ENCODE peak calls at places on chromosome X, in six cellular contexts. S is T-helper 22 cell; R is stimulated activated CD8-positive, alpha-beta memory T cell treated with anti-CD3 and anti-CD28 coated beads, Interleukin-15, amount 100 ng/mL, for 4 hours; V is left cardiac atrium; B is T-helper 1 cell; P is right lobe of liver. A is an unnamed sample.

GRCh38 chrX:108557594-108557993 is 118.0 kb downstream of the COL4A5 start:
- DNase-seq in R (no peak), B (no peak), V (no peak), S (no peak), P (no peak), A (no peak)

GRCh38 chrX:17635231-17635630 is 102.1 kb upstream of the SCML1 start:
- DNase-seq in P (no peak), R (no peak), B (no peak), S (no peak), V (no peak), A (no peak)

GRCh38 chrX:114580336-114580735 is 3.5 kb upstream of the HTR2C start:
- DNase-seq in B (no peak), R (no peak), P (no peak), S (no peak), V (no peak), A (no peak)

GRCh38 chrX:150655713-150656266 is 37.4 kb upstream of the MTMR1 start:
- DNase-seq in V (no peak), B (no peak), S (no peak), P (no peak), R (no peak), A (no peak)

GRCh38 chrX:81564851-81565250 is 362.9 kb downstream of the SH3BGRL start:
- DNase-seq in P (no peak), S (no peak), B (no peak), V (no peak), R (no peak), A (no peak)

GRCh38 chrX:140141444-140142029 is 176.2 kb upstream of the CXorf66 start:
- DNase-seq in V (no peak), P (no peak), R (no peak), S (no peak), B (no peak), A (peak; percentile 2)

GRCh38 chrX:101410461-101410860 is 2.4 kb downstream of the HNRNPH2 start:
- DNase-seq in P (no peak), B (no peak), R (no peak), S (no peak), V (no peak), A (no peak)

GRCh38 chrX:12319012-12319519 is 180.8 kb downstream of the FRMPD4 start:
- DNase-seq in P (no peak), B (no peak), R (no peak), V (no peak), S (no peak), A (no peak)

GRCh38 chrX:9117851-9118250 is 83.9 kb upstream of the FAM9B start:
- DNase-seq in P (no peak), V (no peak), R (no peak), B (no peak), S (no peak), A (no peak)

GRCh38 chrX:74377282-74377681 is 44.0 kb upstream of the SLC16A2 start:
- DNase-seq in R (no peak), P (no peak), B (no peak), S (no peak), V (no peak), A (no peak)

GRCh38 chrX:109660756-109661155 is 35.8 kb upstream of the KCNE5 start:
- DNase-seq in P (no peak), R (no peak), S (no peak), V (no peak), B (no peak), A (no peak)

GRCh38 chrX:9670136-9670905 is 95.3 kb downstream of the GPR143 start:
- DNase-seq in V (no peak), S (no peak), B (no peak), R (no peak), P (no peak), A (no peak)

GRCh38 chrX:154540897-154541535 is 5.6 kb downstream of the G6PD start:
- DNase-seq in B (no peak), V (no peak), P (peak; percentile 68), R (no peak), S (no peak), A (no peak)

GRCh38 chrX:39645059-39645895 is 452.5 kb downstream of the BCOR start:
- DNase-seq in V (peak; percentile 76), P (no peak), R (no peak), B (no peak), S (no peak), A (peak; percentile 2)

GRCh38 chrX:79630033-79631009 is 263.2 kb upstream of the ITM2A start:
- DNase-seq in R (no peak), S (no peak), V (no peak), B (no peak), P (no peak), A (no peak)

GRCh38 chrX:10282490-10282889 is 125.7 kb downstream of the CLCN4 start:
- DNase-seq in V (no peak), S (no peak), P (no peak), B (no peak), R (no peak), A (no peak)

A was measured in glomerular endothelial cell.